ENCODE peak calls at places on chromosomes 6 and 20, in five cellular contexts. O is stomach, Q is left ventricle myocardium inferior, M is body of pancreas, N is endothelial cell of umbilical vein. U is an unnamed sample. For H3K4me1, the result is how much of the 10 kb centered on the place peaks cover.

GRCh38 chr6:122400467-122401089 is 1.1 kb downstream of the HSF2 start:
- DNase-seq in Q (no peak), O (no peak), M (no peak), N (peak), U (no peak)

GRCh38 chr6:17281100-17281496 is at the start of gene RBM24:
- DNase-seq in M (peak), N (peak), Q (peak), O (peak), U (peak)

GRCh38 chr20:23103284-23104018 is 17.3 kb upstream of the CD93 start:
- DNase-seq in M (no peak), Q (no peak), N (peak), O (no peak), U (no peak)

GRCh38 chr6:33426590-33427563 is 7.0 kb downstream of the SYNGAP1 start:
- DNase-seq in Q (no peak), O (no peak), N (no peak), M (no peak), U (no peak)

GRCh38 chr20:45448250-45448649 is 21.3 kb upstream of the WFDC2 start:
- DNase-seq in M (no peak), Q (no peak), N (no peak), O (no peak), U (no peak)

GRCh38 chr20:53291548-53291947 is 302.1 kb downstream of the ZNF217 start:
- DNase-seq in Q (no peak), M (no peak), N (no peak), O (no peak), U (peak)

GRCh38 chr6:128225610-128226009 is 294.8 kb downstream of the PTPRK start:
- DNase-seq in Q (no peak), M (no peak), O (no peak), N (no peak), U (no peak)

GRCh38 chr6:1316482-1317220 is 4.8 kb downstream of the FOXQ1 start:
- DNase-seq in N (no peak), O (peak), Q (no peak), M (peak), U (peak)

GRCh38 chr20:59515013-59515905 is 89.1 kb upstream of the PHACTR3 start:
- DNase-seq in M (peak), Q (peak), O (peak), N (peak), U (peak)

GRCh38 chr6:20907486-20908071 is 373.3 kb downstream of the CDKAL1 start:
- DNase-seq in N (no peak), M (no peak), Q (no peak), O (no peak), U (no peak)

GRCh38 chr20:13220857-13221297 is at the start of gene ISM1:
- DNase-seq in N (no peak), M (peak), Q (no peak), O (no peak), U (peak)

GRCh38 chr20:43590036-43590391 is 723 bp upstream of the IFT52 start:
- DNase-seq in N (no peak), M (no peak), O (no peak), Q (no peak), U (peak)

DNA sequence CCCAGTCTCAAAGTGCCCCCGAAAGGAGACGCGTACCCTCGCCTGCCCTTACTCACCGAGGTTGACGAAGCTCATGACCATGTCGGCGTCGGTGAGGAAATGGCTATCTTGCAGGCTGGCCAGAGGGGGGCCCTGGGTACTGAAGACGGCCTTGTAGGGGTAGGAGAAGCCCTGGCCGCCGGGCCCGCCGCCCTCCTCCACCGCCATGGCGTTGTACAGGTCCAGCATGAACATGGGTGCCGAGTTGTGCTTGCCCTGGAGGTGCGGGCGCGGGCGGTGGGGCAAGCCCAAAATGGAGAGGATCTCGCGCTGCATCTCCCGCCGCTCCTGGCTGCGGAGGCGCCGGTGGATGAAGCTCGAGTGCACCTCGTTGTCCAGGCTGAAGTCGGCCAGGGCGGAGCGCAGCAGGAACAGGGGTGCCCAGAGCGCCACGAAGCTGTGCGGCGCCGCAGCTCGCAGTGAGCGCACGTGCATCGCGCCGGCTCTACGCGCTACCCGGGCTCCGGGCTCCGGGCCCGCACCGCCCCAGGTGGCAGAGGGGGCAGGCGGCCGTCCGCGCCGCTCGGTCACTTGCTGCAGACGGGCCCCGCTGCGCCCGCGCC is 691 bp downstream of the BMP7 start:
- DNase-seq in O (no peak), Q (no peak), M (peak), N (no peak), U (no peak)
- H3K4me1 ChIP-seq in O (under half), Q (under half), M (under half), N (under half), U (under half)

GRCh38 chr20:62778058-62778457 is 18.2 kb upstream of the MRGBP start:
- DNase-seq in Q (no peak), M (no peak), O (no peak), N (no peak), U (no peak)
- H3K4me1 ChIP-seq in Q (under half), M (under half), O (under half), N (under half), U (under half)

GRCh38 chr6:34646714-34647113 is 49.9 kb downstream of the ILRUN start:
- DNase-seq in M (no peak), N (no peak), O (no peak), Q (no peak), U (no peak)

GRCh38 chr6:34652263-34652662 is 44.3 kb downstream of the ILRUN start:
- DNase-seq in O (no peak), M (no peak), N (no peak), Q (no peak), U (no peak)

GRCh38 chr6:34648808-34649207 is 47.8 kb downstream of the ILRUN start:
- DNase-seq in N (no peak), Q (no peak), M (no peak), O (no peak), U (no peak)

GRCh38 chr6:34654061-34654460 is 42.5 kb downstream of the ILRUN start:
- DNase-seq in M (no peak), O (no peak), N (no peak), Q (no peak), U (no peak)

DNA sequence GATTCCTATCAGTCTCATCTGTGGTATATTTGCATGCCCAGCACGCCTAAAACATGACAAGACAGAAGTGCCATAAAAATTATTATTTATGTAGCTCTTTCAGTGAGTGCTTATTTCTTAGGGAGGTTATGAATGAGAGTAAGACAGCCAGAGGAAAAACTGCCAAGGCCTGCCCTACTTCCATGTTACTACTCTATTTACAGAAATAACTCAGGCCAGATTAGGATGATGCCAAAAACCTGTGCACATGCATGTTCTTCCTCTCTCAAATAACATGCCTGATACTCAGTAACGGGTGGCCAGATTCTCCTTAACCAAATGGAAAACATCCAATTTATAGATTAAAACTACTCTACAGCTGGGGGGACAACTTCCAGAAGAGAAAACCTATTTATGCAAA is 45.7 kb downstream of the ILRUN start:
- DNase-seq in Q (no peak), N (no peak), M (no peak), O (no peak), U (no peak)
- H3K4me1 ChIP-seq in Q (half or more), N (under half), M (under half), O (under half), U (under half)

GRCh38 chr6:135088232-135088760 is 33.7 kb upstream of the HBS1L start:
- DNase-seq in Q (no peak), N (no peak), O (no peak), M (no peak), U (no peak)
- H3K4me1 ChIP-seq in Q (under half), N (under half), O (under half), M (under half), U (under half)